ENCODE peak calls at places on chromosomes 4 and X, in ten cellular contexts. One of them, this sample, is unnamed.

GRCh38 chrX:119266364-119266995 is 30.4 kb downstream of the PGRMC1 start:
- DNase-seq in endodermal cell: peak; percentile 51
- DNase-seq in GM06990: no peak
- DNase-seq in type B pancreatic cell: no peak
- DNase-seq in breast epithelium: no peak
- DNase-seq in AG09309: no peak
- DNase-seq in OCI-LY7: peak; percentile 21
- DNase-seq in bronchial epithelial cell: peak; percentile 7
- DNase-seq in choroid plexus epithelial cell: peak; percentile 42
- DNase-seq in left ventricle myocardium inferior: no peak
- DNase-seq in this sample: no peak

GRCh38 chr4:121648518-121648917 is 48.3 kb downstream of the ANXA5 start:
- DNase-seq in endodermal cell: no peak
- DNase-seq in GM06990: no peak
- DNase-seq in type B pancreatic cell: no peak
- DNase-seq in breast epithelium: no peak
- DNase-seq in AG09309: no peak
- DNase-seq in OCI-LY7: no peak
- DNase-seq in bronchial epithelial cell: no peak
- DNase-seq in choroid plexus epithelial cell: no peak
- DNase-seq in left ventricle myocardium inferior: no peak
- DNase-seq in this sample: no peak

GRCh38 chr4:76622126-76622525 is 187.1 kb downstream of the SHROOM3 start:
- DNase-seq in endodermal cell: no peak
- DNase-seq in GM06990: no peak
- DNase-seq in type B pancreatic cell: no peak
- DNase-seq in breast epithelium: no peak
- DNase-seq in AG09309: no peak
- DNase-seq in OCI-LY7: no peak
- DNase-seq in bronchial epithelial cell: peak; percentile 98
- DNase-seq in choroid plexus epithelial cell: no peak
- DNase-seq in left ventricle myocardium inferior: no peak
- DNase-seq in this sample: no peak

GRCh38 chr4:7426525-7427171 is 8.1 kb downstream of the PSAPL1 start:
- DNase-seq in endodermal cell: peak; percentile 45
- DNase-seq in GM06990: no peak
- DNase-seq in type B pancreatic cell: peak; percentile 48
- DNase-seq in breast epithelium: peak; percentile 35
- DNase-seq in AG09309: no peak
- DNase-seq in OCI-LY7: no peak
- DNase-seq in bronchial epithelial cell: no peak
- DNase-seq in choroid plexus epithelial cell: no peak
- DNase-seq in left ventricle myocardium inferior: peak; percentile 11
- DNase-seq in this sample: peak; percentile 6

GRCh38 chrX:153610834-153611209 is 11.9 kb upstream of the CCNQ start:
- DNase-seq in endodermal cell: no peak
- DNase-seq in GM06990: no peak
- DNase-seq in type B pancreatic cell: no peak
- DNase-seq in breast epithelium: no peak
- DNase-seq in AG09309: no peak
- DNase-seq in OCI-LY7: no peak
- DNase-seq in bronchial epithelial cell: no peak
- DNase-seq in choroid plexus epithelial cell: no peak
- DNase-seq in left ventricle myocardium inferior: no peak
- DNase-seq in this sample: no peak

GRCh38 chr4:16686195-16686594 is 212.2 kb downstream of the LDB2 start:
- DNase-seq in endodermal cell: no peak
- DNase-seq in GM06990: no peak
- DNase-seq in type B pancreatic cell: no peak
- DNase-seq in breast epithelium: no peak
- DNase-seq in AG09309: peak; percentile 95
- DNase-seq in OCI-LY7: no peak
- DNase-seq in bronchial epithelial cell: peak; percentile 0
- DNase-seq in choroid plexus epithelial cell: peak; percentile 93
- DNase-seq in left ventricle myocardium inferior: no peak
- DNase-seq in this sample: no peak

GRCh38 chr4:114272226-114272625 is 292.8 kb upstream of the ARSJ start:
- DNase-seq in endodermal cell: no peak
- DNase-seq in GM06990: no peak
- DNase-seq in type B pancreatic cell: no peak
- DNase-seq in breast epithelium: no peak
- DNase-seq in AG09309: peak; percentile 90
- DNase-seq in OCI-LY7: no peak
- DNase-seq in bronchial epithelial cell: peak; percentile 98
- DNase-seq in choroid plexus epithelial cell: peak; percentile 98
- DNase-seq in left ventricle myocardium inferior: no peak
- DNase-seq in this sample: no peak

GRCh38 chrX:110667706-110668105 is 127.9 kb downstream of the CHRDL1 start:
- DNase-seq in endodermal cell: peak; percentile 86
- DNase-seq in GM06990: no peak
- DNase-seq in type B pancreatic cell: no peak
- DNase-seq in breast epithelium: no peak
- DNase-seq in AG09309: no peak
- DNase-seq in OCI-LY7: no peak
- DNase-seq in bronchial epithelial cell: no peak
- DNase-seq in choroid plexus epithelial cell: no peak
- DNase-seq in left ventricle myocardium inferior: no peak
- DNase-seq in this sample: no peak

GRCh38 chrX:20538974-20539373 is 272.3 kb upstream of the RPS6KA3 start:
- DNase-seq in endodermal cell: no peak
- DNase-seq in GM06990: no peak
- DNase-seq in type B pancreatic cell: no peak
- DNase-seq in breast epithelium: no peak
- DNase-seq in AG09309: no peak
- DNase-seq in OCI-LY7: no peak
- DNase-seq in bronchial epithelial cell: no peak
- DNase-seq in choroid plexus epithelial cell: no peak
- DNase-seq in left ventricle myocardium inferior: no peak
- DNase-seq in this sample: no peak

DNA sequence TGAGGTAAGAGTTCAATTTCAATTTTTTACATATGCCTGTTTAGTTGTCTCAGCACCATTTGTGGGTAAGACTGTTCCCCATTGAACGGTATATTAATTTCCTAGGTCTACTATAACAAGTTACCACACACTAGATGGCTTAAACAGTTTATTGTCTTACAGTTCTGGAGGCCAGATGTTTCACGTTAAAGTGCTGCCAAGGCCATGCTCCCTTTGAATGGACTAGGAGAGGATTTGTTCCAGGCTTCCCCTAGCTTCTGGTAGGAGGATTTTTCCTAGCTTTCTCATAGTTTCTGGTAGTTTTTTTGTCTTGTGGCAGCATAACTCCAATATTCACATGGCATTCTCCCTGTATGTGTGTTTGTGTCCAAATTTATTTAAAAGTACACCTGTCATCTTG is 149.3 kb upstream of the CYSLTR1 start:
- DNase-seq in endodermal cell: no peak
- DNase-seq in GM06990: no peak
- DNase-seq in type B pancreatic cell: no peak
- DNase-seq in breast epithelium: no peak
- DNase-seq in AG09309: no peak
- DNase-seq in OCI-LY7: no peak
- DNase-seq in bronchial epithelial cell: no peak
- DNase-seq in choroid plexus epithelial cell: no peak
- DNase-seq in left ventricle myocardium inferior: no peak
- DNase-seq in this sample: no peak
- TF ChIP-seq CTCF in endodermal cell: no peak
- TF ChIP-seq CTCF in GM06990: no peak
- TF ChIP-seq CTCF in type B pancreatic cell: no peak
- TF ChIP-seq CTCF in breast epithelium: no peak
- TF ChIP-seq CTCF in AG09309: no peak
- TF ChIP-seq CTCF in OCI-LY7: no peak
- TF ChIP-seq CTCF in bronchial epithelial cell: no peak
- TF ChIP-seq CTCF in choroid plexus epithelial cell: no peak
- TF ChIP-seq CTCF in left ventricle myocardium inferior: no peak
- TF ChIP-seq CTCF in this sample: no peak

GRCh38 chrX:103066606-103067005 is 2.6 kb upstream of the BEX1 start:
- DNase-seq in endodermal cell: no peak
- DNase-seq in GM06990: no peak
- DNase-seq in type B pancreatic cell: no peak
- DNase-seq in breast epithelium: no peak
- DNase-seq in AG09309: no peak
- DNase-seq in OCI-LY7: no peak
- DNase-seq in bronchial epithelial cell: peak; percentile 0
- DNase-seq in choroid plexus epithelial cell: peak; percentile 62
- DNase-seq in left ventricle myocardium inferior: no peak
- DNase-seq in this sample: no peak

GRCh38 chrX:103063918-103064434 is at the start of gene BEX1:
- DNase-seq in endodermal cell: peak; percentile 86
- DNase-seq in GM06990: no peak
- DNase-seq in type B pancreatic cell: no peak
- DNase-seq in breast epithelium: peak; percentile 48
- DNase-seq in AG09309: no peak
- DNase-seq in OCI-LY7: no peak
- DNase-seq in bronchial epithelial cell: peak; percentile 0
- DNase-seq in choroid plexus epithelial cell: peak; percentile 67
- DNase-seq in left ventricle myocardium inferior: no peak
- DNase-seq in this sample: peak; percentile 22

GRCh38 chrX:103061486-103061885 is 2.5 kb downstream of the BEX1 start:
- DNase-seq in endodermal cell: no peak
- DNase-seq in GM06990: no peak
- DNase-seq in type B pancreatic cell: no peak
- DNase-seq in breast epithelium: no peak
- DNase-seq in AG09309: no peak
- DNase-seq in OCI-LY7: no peak
- DNase-seq in bronchial epithelial cell: peak; percentile 17
- DNase-seq in choroid plexus epithelial cell: no peak
- DNase-seq in left ventricle myocardium inferior: no peak
- DNase-seq in this sample: no peak

GRCh38 chrX:103063191-103063845 is 653 bp downstream of the BEX1 start:
- DNase-seq in endodermal cell: peak; percentile 81
- DNase-seq in GM06990: no peak
- DNase-seq in type B pancreatic cell: no peak
- DNase-seq in breast epithelium: no peak
- DNase-seq in AG09309: no peak
- DNase-seq in OCI-LY7: no peak
- DNase-seq in bronchial epithelial cell: peak; percentile 1
- DNase-seq in choroid plexus epithelial cell: peak; percentile 54
- DNase-seq in left ventricle myocardium inferior: no peak
- DNase-seq in this sample: no peak
- TF ChIP-seq CTCF in endodermal cell: peak; percentile 43
- TF ChIP-seq CTCF in GM06990: no peak
- TF ChIP-seq CTCF in type B pancreatic cell: peak; percentile 58
- TF ChIP-seq CTCF in breast epithelium: no peak
- TF ChIP-seq CTCF in AG09309: no peak
- TF ChIP-seq CTCF in OCI-LY7: no peak
- TF ChIP-seq CTCF in bronchial epithelial cell: no peak
- TF ChIP-seq CTCF in choroid plexus epithelial cell: peak; percentile 3
- TF ChIP-seq CTCF in left ventricle myocardium inferior: no peak
- TF ChIP-seq CTCF in this sample: no peak

GRCh38 chr4:68344785-68345184 is 5.1 kb downstream of the YTHDC1 start:
- DNase-seq in endodermal cell: no peak
- DNase-seq in GM06990: no peak
- DNase-seq in type B pancreatic cell: no peak
- DNase-seq in breast epithelium: no peak
- DNase-seq in AG09309: no peak
- DNase-seq in OCI-LY7: no peak
- DNase-seq in bronchial epithelial cell: no peak
- DNase-seq in choroid plexus epithelial cell: no peak
- DNase-seq in left ventricle myocardium inferior: no peak
- DNase-seq in this sample: no peak

GRCh38 chr4:68346461-68346860 is 3.4 kb downstream of the YTHDC1 start:
- DNase-seq in endodermal cell: no peak
- DNase-seq in GM06990: no peak
- DNase-seq in type B pancreatic cell: no peak
- DNase-seq in breast epithelium: no peak
- DNase-seq in AG09309: no peak
- DNase-seq in OCI-LY7: no peak
- DNase-seq in bronchial epithelial cell: peak; percentile 92
- DNase-seq in choroid plexus epithelial cell: peak; percentile 42
- DNase-seq in left ventricle myocardium inferior: no peak
- DNase-seq in this sample: no peak

GRCh38 chr4:68338625-68339024 is 11.3 kb downstream of the YTHDC1 start:
- DNase-seq in endodermal cell: no peak
- DNase-seq in GM06990: no peak
- DNase-seq in type B pancreatic cell: no peak
- DNase-seq in breast epithelium: no peak
- DNase-seq in AG09309: no peak
- DNase-seq in OCI-LY7: no peak
- DNase-seq in bronchial epithelial cell: no peak
- DNase-seq in choroid plexus epithelial cell: peak; percentile 12
- DNase-seq in left ventricle myocardium inferior: no peak
- DNase-seq in this sample: no peak

GRCh38 chr4:68344049-68344448 is 5.8 kb downstream of the YTHDC1 start:
- DNase-seq in endodermal cell: no peak
- DNase-seq in GM06990: no peak
- DNase-seq in type B pancreatic cell: no peak
- DNase-seq in breast epithelium: no peak
- DNase-seq in AG09309: no peak
- DNase-seq in OCI-LY7: no peak
- DNase-seq in bronchial epithelial cell: peak; percentile 21
- DNase-seq in choroid plexus epithelial cell: no peak
- DNase-seq in left ventricle myocardium inferior: no peak
- DNase-seq in this sample: no peak

GRCh38 chr4:68342139-68342538 is 7.8 kb downstream of the YTHDC1 start:
- DNase-seq in endodermal cell: no peak
- DNase-seq in GM06990: no peak
- DNase-seq in type B pancreatic cell: no peak
- DNase-seq in breast epithelium: no peak
- DNase-seq in AG09309: no peak
- DNase-seq in OCI-LY7: no peak
- DNase-seq in bronchial epithelial cell: peak; percentile 77
- DNase-seq in choroid plexus epithelial cell: peak; percentile 90
- DNase-seq in left ventricle myocardium inferior: no peak
- DNase-seq in this sample: no peak
- TF ChIP-seq CTCF in endodermal cell: no peak
- TF ChIP-seq CTCF in GM06990: no peak
- TF ChIP-seq CTCF in type B pancreatic cell: no peak
- TF ChIP-seq CTCF in breast epithelium: no peak
- TF ChIP-seq CTCF in AG09309: no peak
- TF ChIP-seq CTCF in OCI-LY7: no peak
- TF ChIP-seq CTCF in bronchial epithelial cell: no peak
- TF ChIP-seq CTCF in choroid plexus epithelial cell: no peak
- TF ChIP-seq CTCF in left ventricle myocardium inferior: no peak
- TF ChIP-seq CTCF in this sample: no peak

DNA sequence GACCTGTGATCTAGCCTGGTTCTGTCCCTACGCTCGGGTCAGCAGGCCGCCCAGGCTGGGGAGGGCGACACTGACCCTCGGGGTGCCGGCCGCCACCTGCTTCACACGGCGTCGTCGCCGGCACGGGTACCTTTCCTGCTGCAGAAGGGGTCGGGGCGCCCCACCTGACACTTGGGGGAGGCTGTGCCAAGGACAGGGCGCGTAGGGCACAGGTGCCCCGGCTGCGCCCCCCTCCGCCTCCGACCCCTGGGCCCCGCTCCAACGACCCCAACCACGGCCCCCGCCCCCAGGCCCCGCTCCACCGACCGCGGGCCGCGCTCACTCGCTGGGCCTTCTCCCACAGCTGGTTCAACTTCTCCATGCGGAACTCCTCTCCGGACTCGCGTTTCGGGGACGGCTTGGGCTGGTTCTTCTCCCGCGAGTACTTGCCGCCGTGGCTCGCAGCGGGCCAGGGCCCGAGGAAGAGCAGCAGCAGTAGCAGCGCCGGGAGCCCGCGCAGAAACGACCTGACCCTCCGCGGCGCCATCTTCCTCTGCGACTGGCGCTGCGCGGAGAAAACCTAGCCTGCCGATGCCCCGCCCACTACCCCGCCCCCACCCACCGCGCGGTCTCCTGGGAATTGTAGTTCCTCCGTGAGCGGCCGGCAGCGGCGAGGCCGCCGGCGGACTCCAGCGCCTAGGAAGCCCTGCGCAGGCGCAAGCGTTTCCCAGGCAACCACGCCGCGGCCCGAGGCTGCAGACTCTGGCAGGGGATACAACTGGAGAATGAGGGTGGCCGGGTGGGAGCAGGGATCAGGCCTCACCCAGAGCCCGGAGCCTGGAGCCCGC is at the start of gene LRPAP1:
- DNase-seq in endodermal cell: peak; percentile 98
- DNase-seq in GM06990: peak; percentile 91
- DNase-seq in type B pancreatic cell: peak; percentile 96
- DNase-seq in breast epithelium: peak; percentile 84
- DNase-seq in AG09309: peak; percentile 46
- DNase-seq in OCI-LY7: peak; percentile 88
- DNase-seq in bronchial epithelial cell: peak; percentile 69
- DNase-seq in choroid plexus epithelial cell: peak; percentile 91
- DNase-seq in left ventricle myocardium inferior: peak; percentile 91
- DNase-seq in this sample: peak; percentile 100
- TF ChIP-seq CTCF in endodermal cell: no peak
- TF ChIP-seq CTCF in GM06990: no peak
- TF ChIP-seq CTCF in type B pancreatic cell: no peak
- TF ChIP-seq CTCF in breast epithelium: no peak
- TF ChIP-seq CTCF in AG09309: no peak
- TF ChIP-seq CTCF in OCI-LY7: no peak
- TF ChIP-seq CTCF in bronchial epithelial cell: no peak
- TF ChIP-seq CTCF in choroid plexus epithelial cell: no peak
- TF ChIP-seq CTCF in left ventricle myocardium inferior: no peak
- TF ChIP-seq CTCF in this sample: no peak

This sample was measured in D721Med.